ENCODE peak calls at places on chromosomes 13 and 19, in six cellular contexts. N is activated B cell treated with CpG ODN at 0.5 μM for 24 hours, Y is GM13976, A is testis, T is psoas muscle, K is heart right ventricle. E is an unnamed sample.
A peak's percentile ranks its signal among the peaks of the same experiment; 100 is the strongest.

GRCh38 chr13:42991892-42992584 is at the start of gene EPSTI1:
- DNase-seq in A (peak; percentile 81), Y (peak; percentile 76), N (peak; percentile 69), K (peak; percentile 73), T (peak; percentile 54), E (peak; percentile 30)

GRCh38 chr19:50500060-50500752 is 10.8 kb downstream of the JOSD2 start:
- DNase-seq in A (no peak), N (no peak), Y (peak; percentile 79), K (peak; percentile 81), T (peak; percentile 83), E (no peak)

GRCh38 chr13:103531278-103531677 is 465.1 kb upstream of the SLC10A2 start:
- DNase-seq in N (no peak), T (no peak), K (no peak), A (no peak), Y (no peak), E (no peak)

GRCh38 chr13:48626077-48626449 is 27.7 kb upstream of the CYSLTR2 start:
- DNase-seq in A (peak; percentile 61), T (no peak), K (peak; percentile 48), Y (no peak), N (no peak), E (no peak)

GRCh38 chr13:19685445-19685844 is 52.0 kb downstream of the MPHOSPH8 start:
- DNase-seq in T (no peak), A (no peak), Y (no peak), N (no peak), K (no peak), E (no peak)

GRCh38 chr13:32216281-32216680 is 98.9 kb downstream of the ZAR1L start:
- DNase-seq in A (no peak), T (no peak), N (no peak), Y (no peak), K (no peak), E (no peak)

GRCh38 chr13:47555235-47555634 is 445.8 kb downstream of the SUCLA2 start:
- DNase-seq in T (no peak), A (no peak), N (no peak), K (no peak), Y (no peak), E (no peak)

GRCh38 chr19:4633140-4633967 is 6.0 kb upstream of the TNFAIP8L1 start:
- DNase-seq in K (peak; percentile 53), Y (peak; percentile 76), A (peak; percentile 67), N (peak; percentile 32), T (peak; percentile 50), E (peak; percentile 47)

GRCh38 chr13:30752201-30752797 is 17.0 kb downstream of the ALOX5AP start:
- DNase-seq in T (peak; percentile 52), Y (no peak), A (no peak), N (no peak), K (peak; percentile 27), E (no peak)

GRCh38 chr13:92074658-92075057 is 676.2 kb downstream of the GPC5 start:
- DNase-seq in A (peak; percentile 39), K (no peak), N (no peak), Y (peak; percentile 6), T (no peak), E (no peak)

GRCh38 chr19:3785938-3786824 is at the start of gene MATK:
- DNase-seq in K (no peak), T (no peak), Y (peak; percentile 74), N (no peak), A (no peak), E (no peak)

GRCh38 chr19:4007836-4008539 is 452 bp downstream of the PIAS4 start:
- DNase-seq in N (no peak), T (no peak), K (no peak), A (peak; percentile 71), Y (no peak), E (no peak)

GRCh38 chr13:34020388-34020787 is 202.4 kb downstream of the RFC3 start:
- DNase-seq in N (no peak), A (no peak), T (no peak), Y (no peak), K (no peak), E (no peak)

GRCh38 chr19:30870861-30871260 is 478.4 kb downstream of the TSHZ3 start:
- DNase-seq in Y (no peak), A (peak; percentile 26), N (no peak), K (no peak), T (no peak), E (no peak)

GRCh38 chr19:28349604-28350003 is 863.3 kb downstream of the UQCRFS1 start:
- DNase-seq in A (no peak), K (no peak), Y (no peak), T (no peak), N (no peak), E (no peak)

GRCh38 chr13:79485014-79485441 is 4.1 kb downstream of the NDFIP2 start:
- DNase-seq in T (peak; percentile 14), A (no peak), Y (no peak), K (no peak), N (no peak), E (no peak)

GRCh38 chr19:15498156-15498858 is 10.0 kb upstream of the CYP4F22 start:
- DNase-seq in A (no peak), Y (no peak), T (no peak), K (no peak), N (no peak), E (no peak)

GRCh38 chr19:23321953-23322549 is 71.9 kb upstream of the ZNF724 start:
- DNase-seq in T (no peak), K (no peak), Y (no peak), N (no peak), A (no peak), E (no peak)

GRCh38 chr13:24984134-24984533 is 111.8 kb upstream of the PABPC3 start:
- DNase-seq in A (no peak), K (no peak), N (no peak), Y (no peak), T (no peak), E (no peak)

GRCh38 chr13:24982333-24982999 is 113.5 kb upstream of the PABPC3 start:
- DNase-seq in N (no peak), A (no peak), Y (no peak), T (no peak), K (peak; percentile 36), E (no peak)

GRCh38 chr13:24986826-24987225 is 109.1 kb upstream of the PABPC3 start:
- DNase-seq in A (no peak), Y (no peak), K (no peak), N (no peak), T (no peak), E (no peak)

GRCh38 chr13:24983094-24983493 is 112.8 kb upstream of the PABPC3 start:
- DNase-seq in A (no peak), N (no peak), T (no peak), Y (no peak), K (no peak), E (no peak)

GRCh38 chr13:24985102-24985501 is 110.8 kb upstream of the PABPC3 start:
- DNase-seq in Y (no peak), K (no peak), A (no peak), T (no peak), N (no peak), E (no peak)
- TF ChIP-seq CTCF in Y (no peak), K (no peak), A (no peak), T (no peak), N (no peak), E (peak; percentile 30)

GRCh38 chr13:66344770-66345367 is 885.3 kb downstream of the PCDH9 start:
- DNase-seq in A (no peak), Y (no peak), N (no peak), K (no peak), T (no peak), E (no peak)

GRCh38 chr13:66348745-66349720 is 881.1 kb downstream of the PCDH9 start:
- DNase-seq in Y (no peak), N (no peak), K (peak; percentile 6), A (no peak), T (no peak), E (no peak)

GRCh38 chr13:66347718-66348117 is 882.4 kb downstream of the PCDH9 start:
- DNase-seq in N (no peak), K (no peak), T (no peak), A (no peak), Y (no peak), E (no peak)

GRCh38 chr13:66343224-66343828 is 886.8 kb downstream of the PCDH9 start:
- DNase-seq in T (no peak), N (no peak), A (no peak), Y (no peak), K (no peak), E (no peak)

GRCh38 chr13:66345988-66346387 is 884.1 kb downstream of the PCDH9 start:
- DNase-seq in Y (no peak), N (no peak), T (no peak), A (no peak), K (no peak), E (no peak)
- TF ChIP-seq CTCF in Y (no peak), N (no peak), T (no peak), A (no peak), K (no peak), E (no peak)

DNA sequence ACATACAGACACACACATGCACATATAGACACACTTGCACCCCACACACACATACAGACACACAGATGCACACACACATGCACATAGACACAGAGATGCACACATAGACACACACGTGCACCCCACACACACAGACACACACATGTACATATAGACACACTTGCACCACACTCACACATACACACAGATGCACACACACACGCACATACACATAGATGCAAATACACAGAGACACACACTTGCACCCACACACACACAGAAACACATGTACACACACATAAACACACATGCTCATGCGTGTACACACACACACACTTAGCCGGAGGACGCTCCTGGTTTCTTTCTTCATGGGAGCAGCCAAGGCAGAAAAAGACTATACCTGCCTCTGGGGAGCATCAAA is 10.0 kb downstream of the COL4A2 start:
- DNase-seq in K (no peak), N (no peak), A (no peak), T (no peak), Y (no peak), E (no peak)
- TF ChIP-seq CTCF in K (no peak), N (no peak), A (no peak), T (no peak), Y (no peak), E (no peak)

DNA sequence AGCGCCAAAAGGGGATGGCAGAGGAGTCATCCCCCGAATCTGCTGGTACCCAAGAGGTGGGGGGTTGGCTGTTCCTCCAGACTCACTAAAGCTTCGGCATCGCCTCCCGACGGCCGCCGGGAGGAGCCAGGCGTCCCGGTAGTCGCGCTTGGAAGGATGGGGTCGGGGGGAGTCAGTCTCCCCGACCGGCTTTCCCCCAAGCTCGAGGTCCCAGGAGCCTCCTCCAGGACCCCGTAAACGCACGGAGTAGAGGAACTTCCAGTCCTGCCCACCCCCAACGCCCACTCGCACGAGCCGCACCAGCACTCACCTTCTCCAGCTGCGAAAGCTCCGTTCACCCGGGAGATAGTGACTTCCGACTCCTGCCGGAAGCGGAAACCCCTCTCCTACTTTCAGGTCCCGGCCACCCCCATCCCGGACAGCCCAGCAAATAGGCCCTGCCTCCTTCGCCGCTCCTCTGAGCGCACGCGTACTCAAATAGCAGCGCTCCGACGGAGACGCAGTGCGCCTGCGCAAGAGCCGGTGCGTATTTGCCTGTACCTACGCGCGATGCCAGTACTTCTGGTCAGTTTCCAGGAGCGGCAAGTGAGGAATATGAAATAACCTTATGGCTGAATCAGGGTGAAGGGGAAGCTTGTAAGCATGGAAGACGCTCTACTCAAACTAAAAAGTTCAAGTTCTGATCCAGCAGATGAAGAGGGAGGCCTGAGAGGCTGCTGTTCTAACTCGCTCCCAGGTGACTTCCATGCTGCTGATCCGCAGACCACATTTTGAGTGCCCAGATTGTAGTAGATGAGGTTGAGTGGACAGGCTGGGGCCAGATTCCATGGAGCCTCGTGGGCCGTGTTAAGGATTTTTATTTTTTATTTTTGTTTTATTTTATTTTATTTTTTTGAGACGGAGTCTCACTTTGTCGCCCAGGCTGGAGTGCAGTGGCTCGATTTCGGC is at the start of gene ELOF1:
- DNase-seq in A (peak; percentile 99), Y (peak; percentile 98), K (peak; percentile 97), T (peak; percentile 98), N (peak; percentile 88), E (peak; percentile 96)
- TF ChIP-seq CTCF in A (no peak), Y (no peak), K (peak; percentile 37), T (no peak), N (no peak), E (no peak)